ENCODE peak calls at places on chromosome 19, in six cellular contexts. L, U, F, T, C and O are unnamed samples.
A peak's percentile ranks its signal among the peaks of the same experiment; 100 is the strongest.

GRCh38 chr19:35856546-35857149 is at the start of gene KIRREL2:
- DNase-seq in L (no peak), U (no peak), F (no peak), T (no peak), C (no peak), O (no peak)

GRCh38 chr19:35257113-35257461 is 8.3 kb downstream of the LSR start:
- DNase-seq in L (no peak), U (no peak), F (no peak), T (no peak), C (no peak), O (no peak)

GRCh38 chr19:41990028-41990427 is 4.0 kb downstream of the ATP1A3 start:
- DNase-seq in L (no peak), U (no peak), F (no peak), T (no peak), C (no peak), O (no peak)

GRCh38 chr19:31534231-31534630 is 185.0 kb upstream of the TSHZ3 start:
- DNase-seq in L (no peak), U (no peak), F (no peak), T (no peak), C (no peak), O (no peak)

GRCh38 chr19:41849067-41849466 is 4.2 kb downstream of the DMRTC2 start:
- DNase-seq in L (no peak), U (no peak), F (no peak), T (no peak), C (no peak), O (no peak)

GRCh38 chr19:48724796-48725753 is 5.5 kb upstream of the MAMSTR start:
- DNase-seq in L (peak; percentile 75), U (peak; percentile 71), F (peak; percentile 99), T (peak; percentile 72), C (peak; percentile 75), O (peak; percentile 69)

GRCh38 chr19:50315773-50316448 is 13.3 kb downstream of the KCNC3 start:
- DNase-seq in L (peak; percentile 81), U (no peak), F (peak; percentile 46), T (no peak), C (no peak), O (no peak)

GRCh38 chr19:8174706-8175105 is 25.3 kb upstream of the FBN3 start:
- DNase-seq in L (no peak), U (no peak), F (no peak), T (no peak), C (no peak), O (no peak)

GRCh38 chr19:2215281-2215751 is 20.8 kb downstream of the PLEKHJ1 start:
- DNase-seq in L (no peak), U (no peak), F (no peak), T (no peak), C (no peak), O (no peak)

GRCh38 chr19:46860846-46861690 is at the start of gene ARHGAP35:
- DNase-seq in L (no peak), U (peak; percentile 81), F (peak; percentile 68), T (peak; percentile 56), C (peak; percentile 33), O (peak; percentile 43)

GRCh38 chr19:19131989-19132388 is 6.3 kb downstream of the TMEM161A start:
- DNase-seq in L (no peak), U (no peak), F (no peak), T (no peak), C (no peak), O (no peak)

GRCh38 chr19:1226227-1226518 is 11.6 kb downstream of the CBARP start:
- DNase-seq in L (no peak), U (no peak), F (no peak), T (no peak), C (no peak), O (no peak)

GRCh38 chr19:35848919-35849505 is 3.3 kb downstream of the NPHS1 start:
- DNase-seq in L (no peak), U (no peak), F (no peak), T (no peak), C (no peak), O (no peak)

GRCh38 chr19:345320-345879 is 804 bp upstream of the MIER2 start:
- DNase-seq in L (no peak), U (no peak), F (no peak), T (no peak), C (no peak), O (no peak)

GRCh38 chr19:55443045-55443823 is at the start of gene SHISA7:
- DNase-seq in L (no peak), U (no peak), F (peak; percentile 31), T (no peak), C (no peak), O (no peak)

GRCh38 chr19:1285737-1286360 is at the start of gene EFNA2:
- DNase-seq in L (no peak), U (no peak), F (no peak), T (no peak), C (no peak), O (no peak)

GRCh38 chr19:21483589-21484170 is 21.7 kb upstream of the ZNF429 start:
- DNase-seq in L (peak; percentile 37), U (peak; percentile 66), F (peak; percentile 53), T (peak; percentile 21), C (peak; percentile 61), O (peak; percentile 51)

GRCh38 chr19:40674291-40674690 is 16.2 kb downstream of the NUMBL start:
- DNase-seq in L (no peak), U (no peak), F (no peak), T (no peak), C (no peak), O (no peak)

GRCh38 chr19:32067686-32068085 is 277.7 kb upstream of the ZNF507 start:
- DNase-seq in L (no peak), U (no peak), F (no peak), T (no peak), C (no peak), O (no peak)

GRCh38 chr19:18063463-18063862 is 23.3 kb downstream of the IL12RB1 start:
- DNase-seq in L (no peak), U (no peak), F (peak; percentile 42), T (no peak), C (no peak), O (no peak)

GRCh38 chr19:6739390-6739883 is at the start of gene TRIP10:
- DNase-seq in L (peak; percentile 64), U (peak; percentile 93), F (peak; percentile 66), T (peak; percentile 83), C (peak; percentile 89), O (peak; percentile 90)

GRCh38 chr19:35143231-35143715 is at the start of gene FXYD7:
- DNase-seq in L (no peak), U (peak; percentile 56), F (no peak), T (no peak), C (no peak), O (no peak)

GRCh38 chr19:47330466-47330869 is 1.5 kb upstream of the C5AR2 start:
- DNase-seq in L (no peak), U (no peak), F (peak; percentile 85), T (no peak), C (no peak), O (no peak)

DNA sequence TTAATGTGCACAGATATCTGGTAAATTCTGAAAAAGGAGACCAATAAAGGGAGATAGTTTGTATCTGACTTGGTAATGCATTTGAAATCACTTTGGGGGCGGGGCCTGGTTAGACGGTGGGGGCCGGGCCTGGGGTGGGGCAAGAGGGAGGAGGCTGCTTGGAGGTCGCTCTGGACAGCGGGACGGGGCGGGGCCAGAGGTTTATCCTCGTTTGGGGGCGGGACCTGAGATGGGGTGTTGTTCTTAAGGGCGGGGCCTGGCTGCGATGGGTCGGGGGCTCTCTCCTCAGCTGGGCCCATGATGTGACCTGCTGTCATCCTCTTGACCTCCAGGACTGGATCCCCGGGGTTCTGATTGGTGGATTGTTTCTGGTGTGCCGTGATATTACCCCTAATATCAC is 4.9 kb upstream of the ZNF808 start:
- DNase-seq in L (no peak), U (no peak), F (no peak), T (no peak), C (no peak), O (no peak)
- TF ChIP-seq POLR2A in L (no peak), U (no peak), F (no peak), T (no peak), C (no peak), O (no peak)

DNA sequence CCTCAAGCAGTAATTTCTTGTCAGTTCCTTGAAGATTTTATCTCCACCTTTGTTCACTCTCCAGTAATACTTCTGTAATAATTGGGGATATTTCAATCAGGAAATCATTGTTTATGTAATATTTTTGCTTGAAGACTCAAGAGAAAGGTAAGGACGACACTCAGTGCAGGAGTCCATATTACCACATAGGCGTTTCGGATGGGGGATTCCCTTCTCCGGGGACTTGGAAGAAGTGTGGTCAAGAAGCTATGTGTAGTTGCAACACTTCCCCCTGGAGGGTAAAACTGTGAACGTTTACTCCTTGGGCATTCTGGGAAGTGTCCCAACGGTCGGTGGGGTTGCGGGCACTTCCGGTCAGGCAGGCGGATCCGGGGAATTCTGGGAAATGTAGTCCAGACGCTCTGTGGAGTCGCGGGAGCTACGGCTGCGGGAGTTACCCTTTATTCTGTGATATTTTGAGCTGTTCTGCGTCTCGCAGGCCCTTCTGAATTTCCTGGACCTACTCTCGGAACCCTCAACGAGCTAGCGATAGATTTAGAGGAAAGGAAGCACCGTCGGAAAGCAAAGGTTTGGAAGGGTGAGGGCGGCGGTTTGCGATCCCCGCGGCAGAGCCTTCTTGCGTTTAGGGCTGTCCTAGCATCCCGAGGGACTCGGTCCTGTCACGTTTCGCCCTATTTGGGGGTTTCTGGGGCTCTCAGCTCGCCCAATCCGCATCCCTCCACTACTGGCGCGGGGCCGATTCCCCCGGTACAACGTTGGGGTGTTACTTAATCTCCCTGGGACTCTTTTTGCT is at the start of gene ZNF221:
- DNase-seq in L (peak; percentile 94), U (peak; percentile 89), F (peak; percentile 95), T (peak; percentile 93), C (peak; percentile 88), O (peak; percentile 88)
- TF ChIP-seq POLR2A in L (peak; percentile 18), U (no peak), F (no peak), T (peak; percentile 38), C (no peak), O (no peak)

GRCh38 chr19:30009013-30009412 is 67.0 kb downstream of the URI1 start:
- DNase-seq in L (no peak), U (no peak), F (no peak), T (no peak), C (no peak), O (no peak)

GRCh38 chr19:30006206-30006605 is 64.2 kb downstream of the URI1 start:
- DNase-seq in L (no peak), U (no peak), F (no peak), T (no peak), C (no peak), O (no peak)

GRCh38 chr19:30011051-30011578 is 69.1 kb downstream of the URI1 start:
- DNase-seq in L (no peak), U (no peak), F (no peak), T (no peak), C (peak; percentile 30), O (no peak)

GRCh38 chr19:30004403-30004802 is 62.4 kb downstream of the URI1 start:
- DNase-seq in L (no peak), U (no peak), F (no peak), T (no peak), C (no peak), O (no peak)

DNA sequence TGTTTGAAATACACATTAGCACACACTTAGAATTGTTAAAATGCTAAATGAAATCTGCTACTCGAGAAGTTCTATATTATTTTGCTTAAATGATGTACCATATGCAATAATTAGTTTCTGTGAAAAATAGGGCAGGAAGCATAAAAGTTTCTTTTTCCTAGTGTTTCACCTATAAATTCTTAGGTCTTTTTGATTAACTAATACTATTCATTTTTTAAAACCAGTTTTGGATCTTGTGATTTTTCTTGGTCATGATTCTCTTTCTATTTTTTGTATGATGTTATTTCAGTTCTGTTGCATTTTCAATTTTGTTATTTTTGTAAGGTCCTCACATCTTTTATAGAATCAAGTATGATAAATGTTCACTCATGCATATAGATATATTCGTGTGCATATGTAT is 66.1 kb downstream of the URI1 start:
- DNase-seq in L (no peak), U (no peak), F (no peak), T (no peak), C (no peak), O (no peak)
- TF ChIP-seq POLR2A in L (no peak), U (no peak), F (no peak), T (no peak), C (no peak), O (no peak)

GRCh38 chr19:57578487-57579205 is at the start of gene ZNF416:
- DNase-seq in L (peak; percentile 99), U (peak; percentile 93), F (peak; percentile 97), T (peak; percentile 99), C (peak; percentile 98), O (peak; percentile 97)
- TF ChIP-seq POLR2A in L (peak; percentile 55), U (peak; percentile 36), F (peak; percentile 39), T (peak; percentile 50), C (no peak), O (peak; percentile 37)